ENCODE peak calls at places on chromosomes 1 and 21, in six cellular contexts. T, M, F, V, B and R are unnamed samples.

GRCh38 chr1:33255347-33256311 is 663 bp upstream of the ZNF362 start:
- DNase-seq in T (peak; percentile 88), M (peak; percentile 73), F (peak; percentile 65), V (no peak), B (peak; percentile 31), R (peak; percentile 95)

GRCh38 chr21:42554251-42554937 is 40.7 kb downstream of the SLC37A1 start:
- DNase-seq in T (no peak), M (no peak), F (no peak), V (no peak), B (no peak), R (no peak)

GRCh38 chr1:117664314-117664713 is 58.5 kb downstream of the TENT5C start:
- DNase-seq in T (no peak), M (no peak), F (no peak), V (no peak), B (no peak), R (no peak)

GRCh38 chr1:152050886-152051764 is 14.3 kb upstream of the S100A11 start:
- DNase-seq in T (no peak), M (peak; percentile 94), F (no peak), V (no peak), B (no peak), R (no peak)

GRCh38 chr1:55773189-55773940 is 558.2 kb upstream of the USP24 start:
- DNase-seq in T (peak; percentile 25), M (no peak), F (no peak), V (no peak), B (no peak), R (no peak)

GRCh38 chr1:160740133-160740688 is 1.2 kb downstream of the SLAMF7 start:
- DNase-seq in T (no peak), M (no peak), F (no peak), V (no peak), B (no peak), R (no peak)

GRCh38 chr1:56409112-56409691 is 170.2 kb downstream of the PLPP3 start:
- DNase-seq in T (peak; percentile 75), M (peak; percentile 63), F (no peak), V (no peak), B (no peak), R (peak; percentile 47)

GRCh38 chr1:145942405-145942804 is 15.1 kb upstream of the RBM8A start:
- DNase-seq in T (no peak), M (no peak), F (no peak), V (no peak), B (no peak), R (no peak)

GRCh38 chr1:178308438-178308837 is 188.3 kb downstream of the CLEC20A start:
- DNase-seq in T (no peak), M (peak; percentile 51), F (no peak), V (no peak), B (no peak), R (no peak)

GRCh38 chr1:163035791-163036249 is 33.3 kb upstream of the RGS4 start:
- DNase-seq in T (no peak), M (peak; percentile 96), F (no peak), V (peak; percentile 64), B (peak; percentile 61), R (peak; percentile 46)

GRCh38 chr1:98426092-98426491 is 235.4 kb upstream of the SNX7 start:
- DNase-seq in T (no peak), M (no peak), F (no peak), V (no peak), B (no peak), R (no peak)

GRCh38 chr1:24927886-24928630 is 2.0 kb downstream of the RUNX3 start:
- DNase-seq in T (no peak), M (no peak), F (no peak), V (no peak), B (peak; percentile 41), R (no peak)

GRCh38 chr1:174534789-174535188 is 87.0 kb downstream of the GPR52 start:
- DNase-seq in T (no peak), M (peak; percentile 55), F (no peak), V (no peak), B (no peak), R (no peak)

GRCh38 chr1:119987112-119987511 is 82.3 kb downstream of the NOTCH2 start:
- DNase-seq in T (peak; percentile 34), M (peak; percentile 95), F (no peak), V (peak; percentile 41), B (peak; percentile 90), R (peak; percentile 54)

GRCh38 chr21:46091118-46091517 is 6.8 kb upstream of the COL6A2 start:
- DNase-seq in T (no peak), M (no peak), F (no peak), V (no peak), B (no peak), R (no peak)

GRCh38 chr1:15255582-15256149 is 8.6 kb downstream of the FHAD1 start:
- DNase-seq in T (no peak), M (no peak), F (no peak), V (no peak), B (no peak), R (no peak)

GRCh38 chr21:42439284-42440186 is 35.8 kb downstream of the UBASH3A start:
- DNase-seq in T (no peak), M (no peak), F (no peak), V (no peak), B (no peak), R (no peak)

GRCh38 chr1:30365596-30365995 is 357.8 kb downstream of the MATN1 start:
- DNase-seq in T (no peak), M (no peak), F (peak; percentile 26), V (no peak), B (no peak), R (no peak)

GRCh38 chr1:30368841-30369240 is 354.5 kb downstream of the MATN1 start:
- DNase-seq in T (no peak), M (no peak), F (no peak), V (no peak), B (no peak), R (peak; percentile 38)

GRCh38 chr1:30366199-30366598 is 357.2 kb downstream of the MATN1 start:
- DNase-seq in T (no peak), M (no peak), F (no peak), V (no peak), B (no peak), R (no peak)

GRCh38 chr1:30362603-30362990 is 360.8 kb downstream of the MATN1 start:
- DNase-seq in T (no peak), M (no peak), F (no peak), V (no peak), B (no peak), R (peak; percentile 68)

DNA sequence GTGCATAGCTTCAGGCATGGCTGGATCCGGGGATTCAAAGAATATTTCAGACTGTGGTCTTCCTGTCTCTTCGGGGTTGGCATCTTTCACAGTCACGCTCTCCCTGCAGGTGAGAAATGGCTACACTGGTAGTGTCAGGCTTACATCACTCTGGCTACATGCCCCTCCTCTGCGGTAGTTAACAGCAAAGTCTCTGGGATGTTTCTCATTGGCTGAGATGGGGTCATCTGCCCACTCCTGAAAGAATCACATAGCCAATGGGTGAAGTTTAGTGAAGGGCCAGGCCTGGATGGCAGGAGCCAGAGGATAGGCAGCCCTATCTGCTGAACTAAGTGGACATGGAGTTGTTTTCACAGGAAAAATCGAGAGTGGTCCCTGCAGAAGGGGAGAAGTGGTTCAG is 356.5 kb downstream of the MATN1 start:
- DNase-seq in T (no peak), M (no peak), F (no peak), V (no peak), B (no peak), R (no peak)
- H3K4me3 ChIP-seq in T (no peak overlapping the region), M (no peak overlapping the region), F (no peak overlapping the region), V (no peak overlapping the region), B (no peak overlapping the region), R (no peak overlapping the region)

GRCh38 chr1:3747903-3748302 is 4.3 kb upstream of the CCDC27 start:
- DNase-seq in T (no peak), M (no peak), F (no peak), V (no peak), B (no peak), R (peak; percentile 25)
- H3K4me3 ChIP-seq in T (no peak overlapping the region), M (peak overlapping the region; percentile 53), F (no peak overlapping the region), V (peak overlapping the region; percentile 68), B (no peak overlapping the region), R (peak overlapping the region; percentile 77)

GRCh38 chr1:65818966-65819365 is 26.3 kb downstream of the PDE4B start:
- DNase-seq in T (no peak), M (no peak), F (no peak), V (no peak), B (no peak), R (no peak)

GRCh38 chr1:65825736-65826135 is 33.0 kb downstream of the PDE4B start:
- DNase-seq in T (no peak), M (no peak), F (no peak), V (no peak), B (peak; percentile 15), R (no peak)

GRCh38 chr1:65824103-65824502 is 31.4 kb downstream of the PDE4B start:
- DNase-seq in T (no peak), M (no peak), F (no peak), V (no peak), B (no peak), R (no peak)

GRCh38 chr1:65817891-65818290 is 25.2 kb downstream of the PDE4B start:
- DNase-seq in T (no peak), M (no peak), F (peak; percentile 18), V (no peak), B (no peak), R (no peak)

DNA sequence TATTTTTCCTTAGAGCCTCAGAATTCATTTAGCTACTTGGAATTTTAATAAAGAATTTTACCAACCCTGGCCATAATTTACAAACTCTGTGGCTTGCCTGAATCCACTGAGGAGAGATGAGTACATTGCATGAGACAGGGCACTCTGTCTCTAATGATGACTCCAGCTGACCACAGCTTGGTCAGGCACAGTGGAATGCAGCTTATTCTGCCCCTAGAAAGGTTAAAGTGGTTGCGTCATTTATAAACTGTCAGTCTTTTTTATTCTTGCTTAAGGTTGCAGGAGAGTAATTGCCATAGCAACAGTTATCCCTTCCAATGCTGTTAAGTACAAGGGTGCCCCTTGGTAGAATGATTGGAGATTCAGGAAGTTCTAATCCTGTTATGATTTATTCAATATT is 28.3 kb downstream of the PDE4B start:
- DNase-seq in T (no peak), M (peak; percentile 6), F (no peak), V (peak; percentile 39), B (peak; percentile 93), R (peak; percentile 82)
- H3K4me3 ChIP-seq in T (no peak overlapping the region), M (no peak overlapping the region), F (no peak overlapping the region), V (no peak overlapping the region), B (no peak overlapping the region), R (no peak overlapping the region)

GRCh38 chr1:101308935-101309333 is 72.1 kb downstream of the S1PR1 start:
- DNase-seq in T (no peak), M (no peak), F (no peak), V (no peak), B (no peak), R (no peak)

GRCh38 chr1:101311146-101311892 is 74.5 kb downstream of the S1PR1 start:
- DNase-seq in T (no peak), M (no peak), F (no peak), V (no peak), B (no peak), R (no peak)

GRCh38 chr1:101312192-101312591 is 75.4 kb downstream of the S1PR1 start:
- DNase-seq in T (no peak), M (no peak), F (no peak), V (no peak), B (no peak), R (no peak)

GRCh38 chr1:101309334-101310221 is 72.8 kb downstream of the S1PR1 start:
- DNase-seq in T (peak; percentile 61), M (peak; percentile 62), F (peak; percentile 71), V (no peak), B (peak; percentile 50), R (no peak)

DNA sequence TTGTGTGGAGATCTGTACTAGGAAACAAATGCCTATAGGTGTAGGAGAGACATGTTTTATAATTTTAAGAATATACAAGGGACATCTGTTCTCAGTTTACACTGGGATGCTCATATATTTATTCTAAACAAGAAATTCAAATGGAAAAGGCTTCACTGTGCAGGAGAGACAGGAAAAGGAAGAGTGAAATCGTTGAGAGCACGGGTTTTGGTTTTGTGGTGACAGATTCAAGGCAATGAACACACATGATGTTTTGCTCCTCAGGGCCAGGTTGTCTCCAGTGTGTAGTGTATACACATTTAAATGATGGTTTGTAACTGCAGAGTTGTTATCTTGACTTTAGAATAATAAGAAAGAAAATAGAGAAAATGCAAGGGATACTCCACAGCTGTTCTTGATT is 73.7 kb downstream of the S1PR1 start:
- DNase-seq in T (no peak), M (no peak), F (no peak), V (no peak), B (no peak), R (no peak)
- H3K4me3 ChIP-seq in T (no peak overlapping the region), M (no peak overlapping the region), F (no peak overlapping the region), V (no peak overlapping the region), B (no peak overlapping the region), R (no peak overlapping the region)